ENCODE peak calls at places on chromosome 21, in seven cellular contexts. O is stimulated activated CD4-positive, alpha-beta T cell treated with anti-CD3 and anti-CD28 coated beads, Interleukin-4, amount 100 ng/mL, for 48 hours; L is stimulated activated CD8-positive, alpha-beta memory T cell treated with anti-CD3 and anti-CD28 coated beads, Interleukin-4, amount 100 ng/mL, for 1 hour; X is cardiac muscle cell; N is HEK293T; Y is sciatic nerve; Q is IMR-90. D is an unnamed sample.

GRCh38 chr21:46308431-46308830 is 15.2 kb downstream of the C21orf58 start:
- DNase-seq in L (no peak), Y (no peak), Q (no peak), N (no peak), X (no peak), O (no peak), D (no peak)

GRCh38 chr21:44006017-44006624 is 6.0 kb upstream of the TRAPPC10 start:
- DNase-seq in L (no peak), O (no peak), X (peak), Y (no peak), N (no peak), Q (peak), D (no peak)

GRCh38 chr21:36854391-36854790 is 112.1 kb downstream of the HLCS start:
- DNase-seq in Y (no peak), N (peak), X (peak), O (no peak), L (no peak), Q (peak), D (peak)

GRCh38 chr21:37921091-37921490 is 4.8 kb upstream of the KCNJ6 start:
- DNase-seq in L (no peak), O (no peak), Y (no peak), Q (peak), X (peak), N (no peak), D (no peak)

GRCh38 chr21:27425574-27425973 is 458.7 kb upstream of the ADAMTS5 start:
- DNase-seq in Y (no peak), L (no peak), O (no peak), N (no peak), Q (peak), X (peak), D (no peak)

GRCh38 chr21:42630626-42631025 is 22.8 kb upstream of the PDE9A start:
- DNase-seq in Y (peak), O (no peak), L (no peak), N (no peak), X (no peak), Q (no peak), D (no peak)

GRCh38 chr21:36966846-36967657 is 583 bp upstream of the HLCS start:
- DNase-seq in X (peak), N (no peak), Q (no peak), L (no peak), Y (peak), O (no peak), D (no peak)

GRCh38 chr21:42010507-42011493 is 640 bp upstream of the ZBTB21 start:
- DNase-seq in Q (no peak), X (peak), L (peak), O (no peak), Y (no peak), N (peak), D (peak)

GRCh38 chr21:43951911-43952703 is 60.0 kb upstream of the TRAPPC10 start:
- DNase-seq in L (no peak), Y (no peak), Q (no peak), O (no peak), X (no peak), N (no peak), D (no peak)

GRCh38 chr21:38527737-38528136 is 29.5 kb upstream of the ERG start:
- DNase-seq in X (no peak), L (no peak), O (no peak), Y (no peak), Q (no peak), N (no peak), D (no peak)

GRCh38 chr21:42941696-42942085 is 16.3 kb upstream of the ERVH48-1 start:
- DNase-seq in O (no peak), N (no peak), L (no peak), X (no peak), Y (no peak), Q (no peak), D (no peak)

GRCh38 chr21:41927727-41928409 is 25.9 kb downstream of the C2CD2 start:
- DNase-seq in L (no peak), X (no peak), N (no peak), O (no peak), Q (no peak), Y (no peak), D (no peak)

GRCh38 chr21:43743934-43744333 is 25.0 kb downstream of the PDXK start:
- DNase-seq in L (no peak), Q (no peak), Y (no peak), X (no peak), N (no peak), O (no peak), D (no peak)

GRCh38 chr21:41170442-41170841 is 2.5 kb downstream of the BACE2 start:
- DNase-seq in Q (peak), N (peak), L (no peak), O (no peak), Y (no peak), X (peak), D (peak)

GRCh38 chr21:36773111-36773510 is 74.2 kb downstream of the SIM2 start:
- DNase-seq in O (no peak), L (no peak), N (no peak), Y (no peak), X (peak), Q (peak), D (no peak)

GRCh38 chr21:44065428-44065827 is 41.8 kb upstream of the PWP2 start:
- DNase-seq in O (peak), N (no peak), Y (no peak), L (peak), Q (peak), X (peak), D (no peak)

GRCh38 chr21:26686278-26686677 is 113.2 kb upstream of the CYYR1 start:
- DNase-seq in L (no peak), N (peak), O (no peak), X (peak), Q (peak), Y (no peak), D (no peak)

GRCh38 chr21:43727571-43728466 is 8.9 kb downstream of the PDXK start:
- DNase-seq in N (no peak), Y (peak), O (no peak), X (peak), Q (peak), L (no peak), D (no peak)

GRCh38 chr21:33937931-33938339 is 22.3 kb upstream of the ATP5PO start:
- DNase-seq in X (peak), Q (no peak), L (no peak), Y (no peak), O (no peak), N (no peak), D (no peak)

GRCh38 chr21:31872452-31873274 is at the start of gene HUNK:
- DNase-seq in X (peak), N (peak), Y (peak), L (no peak), O (no peak), Q (peak), D (peak)

GRCh38 chr21:15496896-15497295 is 232.9 kb upstream of the USP25 start:
- DNase-seq in Y (no peak), Q (no peak), L (no peak), N (no peak), X (no peak), O (no peak), D (no peak)

GRCh38 chr21:37870229-37870628 is 46.0 kb downstream of the KCNJ6 start:
- DNase-seq in L (no peak), X (no peak), O (no peak), Q (no peak), N (no peak), Y (no peak), D (no peak)

GRCh38 chr21:46550511-46550941 is 54.4 kb downstream of the S100B start:
- DNase-seq in O (no peak), Y (peak), X (no peak), Q (no peak), N (no peak), L (peak), D (no peak)

GRCh38 chr21:43343992-43344886 is 82.7 kb downstream of the SIK1 start:
- DNase-seq in X (no peak), Y (no peak), O (no peak), N (no peak), Q (no peak), L (no peak), D (no peak)

GRCh38 chr21:15667824-15668223 is 62.0 kb upstream of the USP25 start:
- DNase-seq in X (no peak), N (no peak), Y (no peak), Q (no peak), L (no peak), O (no peak), D (no peak)

GRCh38 chr21:34688715-34689114 is 19.9 kb downstream of the CLIC6 start:
- DNase-seq in Y (no peak), N (no peak), L (no peak), X (no peak), Q (no peak), O (no peak), D (no peak)

GRCh38 chr21:20016431-20017005 is 981.7 kb upstream of the NCAM2 start:
- DNase-seq in X (no peak), N (no peak), Q (no peak), L (no peak), O (no peak), Y (no peak), D (no peak)

GRCh38 chr21:19648376-19648775 is 1244.8 kb upstream of the TMPRSS15 start:
- DNase-seq in Q (no peak), L (no peak), O (no peak), N (no peak), X (no peak), Y (no peak), D (no peak)

GRCh38 chr21:16363563-16363962 is 633.8 kb downstream of the USP25 start:
- DNase-seq in L (no peak), O (no peak), Y (no peak), N (no peak), X (no peak), Q (no peak), D (no peak)

GRCh38 chr21:17501107-17502006 is 11.5 kb upstream of the CXADR start:
- DNase-seq in X (no peak), L (no peak), N (no peak), Q (no peak), Y (no peak), O (no peak), D (no peak)

GRCh38 chr21:39852021-39852721 is 15.1 kb upstream of the PCP4 start:
- DNase-seq in L (no peak), Q (no peak), Y (no peak), X (no peak), O (no peak), N (no peak), D (no peak)

GRCh38 chr21:29657228-29657989 is 282.4 kb downstream of the GRIK1 start:
- DNase-seq in Q (no peak), X (no peak), O (no peak), N (no peak), Y (no peak), L (no peak), D (no peak)

GRCh38 chr21:36379236-36379635 is 6.0 kb upstream of the CHAF1B start:
- DNase-seq in N (no peak), X (no peak), Q (no peak), L (no peak), Y (no peak), O (no peak), D (no peak)

GRCh38 chr21:16945580-16945979 is 567.3 kb upstream of the CXADR start:
- DNase-seq in L (no peak), N (no peak), Y (no peak), Q (no peak), O (no peak), X (peak), D (no peak)

GRCh38 chr21:35323947-35324346 is 274.8 kb upstream of the RUNX1 start:
- DNase-seq in N (no peak), Y (no peak), Q (no peak), X (peak), O (no peak), L (no peak), D (no peak)

GRCh38 chr21:36554411-36555157 is 74.7 kb upstream of the CLDN14 start:
- DNase-seq in Y (no peak), L (no peak), O (no peak), Q (no peak), N (no peak), X (no peak), D (no peak)

GRCh38 chr21:37868896-37869295 is 47.4 kb downstream of the KCNJ6 start:
- DNase-seq in L (no peak), N (no peak), X (no peak), O (no peak), Y (no peak), Q (peak), D (no peak)

GRCh38 chr21:40049031-40049958 is 182.1 kb downstream of the PCP4 start:
- DNase-seq in O (no peak), Q (peak), Y (no peak), N (no peak), L (no peak), X (no peak), D (no peak)